ENCODE peak calls at places on chromosomes 7 and 10, in eight cellular contexts. E is DMS 273 treated with DMSO at 0.1 percent for 48 hours, Q is aorta, U is psoas muscle, V is lower lobe of right lung, M is GM23248, C is ureter, J is WTC11. Z is an unnamed sample.
A peak's percentile ranks its signal among the peaks of the same experiment; 100 is the strongest.

GRCh38 chr10:33136781-33137180 is 178.8 kb upstream of the ITGB1 start:
- DNase-seq in C (no peak), V (no peak), J (no peak), U (no peak), E (no peak), Q (no peak), M (peak; percentile 83), Z (peak; percentile 58)

GRCh38 chr7:85004402-85004801 is 182.5 kb downstream of the SEMA3D start:
- DNase-seq in V (no peak), U (no peak), Q (no peak), E (no peak), C (peak; percentile 41), J (no peak), M (peak; percentile 52), Z (peak; percentile 46)

GRCh38 chr7:130421685-130422084 is 19.1 kb downstream of the CEP41 start:
- DNase-seq in V (no peak), C (no peak), M (peak; percentile 67), Q (no peak), U (no peak), E (no peak), J (no peak), Z (peak; percentile 44)

GRCh38 chr10:80165173-80165572 is 32.6 kb downstream of the PLAC9 start:
- DNase-seq in M (peak; percentile 57), E (no peak), J (no peak), C (no peak), V (no peak), U (no peak), Q (peak; percentile 71), Z (peak; percentile 68)

GRCh38 chr10:82505009-82505408 is 630.0 kb downstream of the NRG3 start:
- DNase-seq in M (no peak), Q (no peak), E (no peak), V (no peak), U (no peak), C (no peak), J (no peak), Z (no peak)

GRCh38 chr7:134347567-134347966 is 30.8 kb upstream of the SLC35B4 start:
- DNase-seq in C (no peak), E (no peak), U (no peak), M (no peak), Q (no peak), J (no peak), V (no peak), Z (no peak)

GRCh38 chr10:30438016-30438850 is 4.2 kb downstream of the MAP3K8 start:
- DNase-seq in Q (no peak), C (no peak), E (no peak), J (no peak), U (no peak), V (no peak), M (peak; percentile 85), Z (peak; percentile 37)

GRCh38 chr10:104242545-104242944 is 10.4 kb upstream of the CFAP43 start:
- DNase-seq in J (no peak), Q (no peak), E (no peak), M (no peak), U (no peak), V (no peak), C (no peak), Z (no peak)

GRCh38 chr7:20959281-20959680 is 172.6 kb upstream of the SP8 start:
- DNase-seq in Q (no peak), M (no peak), E (no peak), J (no peak), V (no peak), U (no peak), C (no peak), Z (no peak)

GRCh38 chr7:55554055-55554454 is 18.2 kb downstream of the VOPP1 start:
- DNase-seq in E (no peak), Q (no peak), U (no peak), M (no peak), J (no peak), V (no peak), C (no peak), Z (no peak)

GRCh38 chr7:122884186-122884585 is 2.1 kb downstream of the CADPS2 start:
- DNase-seq in Q (no peak), M (no peak), E (no peak), V (no peak), U (no peak), J (no peak), C (no peak), Z (no peak)

GRCh38 chr7:139246905-139247304 is 15.9 kb downstream of the UBN2 start:
- DNase-seq in M (peak; percentile 83), J (no peak), V (no peak), U (no peak), Q (no peak), E (no peak), C (no peak), Z (peak; percentile 88)

GRCh38 chr10:109996225-109996624 is 11.6 kb upstream of the ADD3 start:
- DNase-seq in Q (no peak), E (no peak), M (peak; percentile 33), V (no peak), C (no peak), J (no peak), U (no peak), Z (no peak)

GRCh38 chr10:1896153-1896552 is 158.8 kb upstream of the ADARB2 start:
- DNase-seq in E (no peak), Q (no peak), J (no peak), M (no peak), V (no peak), U (no peak), C (no peak), Z (no peak)

GRCh38 chr10:63901228-63901627 is 380.0 kb downstream of the REEP3 start:
- DNase-seq in C (no peak), Q (no peak), J (peak; percentile 55), U (no peak), E (no peak), M (no peak), V (no peak), Z (no peak)

GRCh38 chr7:41003031-41003925 is 699.6 kb downstream of the INHBA start:
- DNase-seq in E (peak; percentile 25), M (peak; percentile 28), U (no peak), C (no peak), J (peak; percentile 83), V (peak; percentile 55), Q (no peak), Z (peak; percentile 53)

GRCh38 chr7:13990319-13990983 is 985 bp upstream of the ETV1 start:
- DNase-seq in Q (no peak), J (peak; percentile 78), M (peak; percentile 62), V (peak; percentile 60), C (no peak), E (peak; percentile 70), U (peak; percentile 58), Z (peak; percentile 83)

GRCh38 chr10:60172363-60172990 is 217.2 kb downstream of the ANK3 start:
- DNase-seq in V (no peak), C (no peak), Q (no peak), E (no peak), J (no peak), U (no peak), M (no peak), Z (no peak)

GRCh38 chr10:6083523-6084475 is 5.0 kb upstream of the RBM17 start:
- DNase-seq in V (no peak), U (no peak), M (peak; percentile 23), Q (no peak), C (no peak), J (no peak), E (no peak), Z (no peak)

GRCh38 chr7:93178213-93178612 is 30.0 kb upstream of the SAMD9L start:
- DNase-seq in V (no peak), Q (no peak), M (peak; percentile 47), E (peak; percentile 35), J (no peak), C (no peak), U (no peak), Z (peak; percentile 41)

GRCh38 chr7:158468225-158468624 is 119.4 kb downstream of the PTPRN2 start:
- DNase-seq in C (no peak), Q (no peak), V (no peak), E (no peak), U (no peak), M (no peak), J (peak; percentile 48), Z (no peak)

GRCh38 chr7:74362262-74362661 is 73.1 kb downstream of the CLIP2 start:
- DNase-seq in U (no peak), C (no peak), E (no peak), V (no peak), J (no peak), M (peak; percentile 41), Q (no peak), Z (peak; percentile 16)

GRCh38 chr10:79207726-79208125 is 139.0 kb downstream of the ZMIZ1 start:
- DNase-seq in J (no peak), C (no peak), Q (no peak), E (no peak), V (no peak), U (no peak), M (no peak), Z (no peak)

GRCh38 chr10:77562742-77563141 is 74.9 kb downstream of the KCNMA1 start:
- DNase-seq in V (no peak), J (no peak), U (no peak), M (no peak), Q (no peak), E (no peak), C (no peak), Z (no peak)

GRCh38 chr10:52312999-52313349 is 1.1 kb upstream of the DKK1 start:
- DNase-seq in C (no peak), Q (no peak), E (no peak), M (peak; percentile 24), V (no peak), J (no peak), U (no peak), Z (no peak)

GRCh38 chr10:75030371-75030770 is 81.1 kb upstream of the SAMD8 start:
- DNase-seq in V (no peak), E (no peak), C (no peak), Q (peak; percentile 41), J (no peak), U (no peak), M (no peak), Z (no peak)

GRCh38 chr7:152130658-152131590 is 105.5 kb downstream of the GALNT11 start:
- DNase-seq in C (no peak), V (no peak), M (no peak), Q (no peak), J (no peak), E (no peak), U (no peak), Z (no peak)

GRCh38 chr7:139958599-139959380 is 104.0 kb downstream of the PARP12 start:
- DNase-seq in V (no peak), J (no peak), Q (no peak), C (no peak), M (no peak), U (no peak), E (no peak), Z (peak; percentile 12)

Z was measured in LHCN-M2.